ENCODE peak calls at places on chromosomes 4 and X, in nine cellular contexts. M is SW 1271; D is neuronal stem cell; O is ovary; I is naive thymus-derived CD4-positive, alpha-beta T cell; G is fibroblast of mammary gland; W is SK-N-SH; L is gastrocnemius medialis; S is nucleus accumbens. K is an unnamed sample.

GRCh38 chrX:133922390-133922772 is 63.0 kb downstream of the GPC3 start:
- DNase-seq in L (no peak), I (no peak), M (no peak), O (no peak), S (no peak), D (no peak), G (peak), W (no peak), K (no peak)

GRCh38 chrX:45735571-45735970 is 534.9 kb upstream of the DIPK2B start:
- DNase-seq in W (no peak), M (no peak), L (no peak), S (no peak), D (no peak), I (no peak), O (no peak), G (peak), K (no peak)

GRCh38 chr4:84634961-84635360 is 52.0 kb downstream of the CDS1 start:
- DNase-seq in M (no peak), L (no peak), I (no peak), D (no peak), S (no peak), G (no peak), O (no peak), W (no peak), K (no peak)

GRCh38 chr4:147340111-147340510 is 140.8 kb upstream of the EDNRA start:
- DNase-seq in M (no peak), S (no peak), W (no peak), D (no peak), O (no peak), G (peak), I (no peak), L (no peak), K (no peak)

GRCh38 chr4:37631551-37631950 is 54.6 kb downstream of the RELL1 start:
- DNase-seq in I (no peak), W (no peak), O (peak), D (no peak), L (no peak), M (no peak), S (no peak), G (peak), K (no peak)

GRCh38 chrX:152892999-152893605 is 4.8 kb upstream of the ZNF185 start:
- DNase-seq in O (no peak), M (no peak), W (no peak), D (no peak), I (no peak), G (no peak), S (no peak), L (no peak), K (no peak)

GRCh38 chrX:118724775-118725174 is 2.6 kb upstream of the IL13RA1 start:
- DNase-seq in D (no peak), L (no peak), I (no peak), W (no peak), G (peak), S (no peak), O (no peak), M (no peak), K (no peak)

GRCh38 chrX:30065226-30065625 is 150.1 kb upstream of the MAGEB2 start:
- DNase-seq in S (no peak), G (no peak), L (no peak), O (no peak), W (no peak), M (no peak), I (no peak), D (no peak), K (no peak)

GRCh38 chr4:55409468-55410171 is 13.9 kb downstream of the TMEM165 start:
- DNase-seq in D (no peak), G (peak), I (peak), O (no peak), L (no peak), M (no peak), W (no peak), S (no peak), K (no peak)

GRCh38 chr4:24727390-24727789 is 68.0 kb upstream of the SOD3 start:
- DNase-seq in L (no peak), S (no peak), O (no peak), I (no peak), G (no peak), D (no peak), M (no peak), W (no peak), K (no peak)

GRCh38 chr4:151584101-151584500 is 175.1 kb downstream of the FHIP1A start:
- DNase-seq in G (no peak), L (no peak), I (no peak), M (no peak), O (no peak), W (no peak), S (no peak), D (no peak), K (no peak)

GRCh38 chrX:132855760-132856341 is 102.6 kb downstream of the HS6ST2 start:
- DNase-seq in S (no peak), I (no peak), M (no peak), D (no peak), G (no peak), O (no peak), W (no peak), L (no peak), K (no peak)

GRCh38 chrX:99719140-99719539 is 690.9 kb downstream of the PCDH19 start:
- DNase-seq in G (no peak), O (no peak), S (no peak), D (no peak), W (no peak), I (no peak), L (no peak), M (no peak), K (no peak)

GRCh38 chr4:119172223-119172622 is 36.6 kb downstream of the MYOZ2 start:
- DNase-seq in M (no peak), D (no peak), I (no peak), L (no peak), G (peak), W (no peak), O (no peak), S (no peak), K (no peak)

GRCh38 chr4:83028976-83029375 is 6.0 kb upstream of the COPS4 start:
- DNase-seq in L (no peak), D (no peak), W (no peak), O (no peak), M (no peak), I (no peak), S (no peak), G (no peak), K (no peak)

GRCh38 chr4:25131396-25131795 is 28.9 kb downstream of the SEPSECS start:
- DNase-seq in S (no peak), L (no peak), W (no peak), G (no peak), O (no peak), I (no peak), D (no peak), M (no peak), K (no peak)

GRCh38 chrX:44873415-44874270 is 655 bp downstream of the KDM6A start:
- DNase-seq in L (peak), O (peak), W (peak), M (peak), D (no peak), G (peak), S (peak), I (peak), K (no peak)

GRCh38 chrX:155216940-155217450 is 735 bp downstream of the VBP1 start:
- DNase-seq in S (no peak), I (no peak), L (no peak), D (peak), G (peak), O (no peak), W (peak), M (peak), K (no peak)

GRCh38 chr4:7161721-7162214 is 30.6 kb upstream of the SORCS2 start:
- DNase-seq in O (peak), W (peak), D (no peak), G (peak), L (no peak), S (no peak), M (no peak), I (no peak), K (no peak)

K was measured in NCI-H2029.